ENCODE peak calls at places on chromosomes 5 and 9, in eight cellular contexts. One of them, this sample, is unnamed.

GRCh38 chr9:132584616-132585560 is 2.5 kb downstream of the BARHL1 start:
- DNase-seq in vagina: no peak
- DNase-seq in H1: no peak
- DNase-seq in HL-60: no peak
- DNase-seq in sigmoid colon: no peak
- DNase-seq in stomach: no peak
- DNase-seq in K562: no peak
- DNase-seq in transverse colon: no peak
- DNase-seq in this sample: no peak

GRCh38 chr9:5562806-5563416 is 52.6 kb downstream of the PDCD1LG2 start:
- DNase-seq in sigmoid colon: no peak
- DNase-seq in transverse colon: no peak
- DNase-seq in stomach: no peak
- DNase-seq in H1: no peak
- DNase-seq in HL-60: no peak
- DNase-seq in vagina: no peak
- DNase-seq in K562: no peak
- DNase-seq in this sample: no peak

GRCh38 chr9:32350682-32351081 is 33.8 kb upstream of the ACO1 start:
- DNase-seq in stomach: no peak
- DNase-seq in HL-60: no peak
- DNase-seq in vagina: no peak
- DNase-seq in K562: no peak
- DNase-seq in sigmoid colon: no peak
- DNase-seq in H1: no peak
- DNase-seq in transverse colon: no peak
- DNase-seq in this sample: no peak

GRCh38 chr5:106587-106986 is 14.6 kb downstream of the PLEKHG4B start:
- DNase-seq in sigmoid colon: no peak
- DNase-seq in H1: no peak
- DNase-seq in stomach: no peak
- DNase-seq in vagina: no peak
- DNase-seq in K562: no peak
- DNase-seq in transverse colon: no peak
- DNase-seq in HL-60: no peak
- DNase-seq in this sample: no peak

GRCh38 chr5:32908646-32909045 is 197.5 kb downstream of the NPR3 start:
- DNase-seq in stomach: no peak
- DNase-seq in K562: no peak
- DNase-seq in H1: no peak
- DNase-seq in sigmoid colon: no peak
- DNase-seq in HL-60: no peak
- DNase-seq in transverse colon: no peak
- DNase-seq in vagina: no peak
- DNase-seq in this sample: no peak

GRCh38 chr9:32434892-32435291 is 50.4 kb downstream of the ACO1 start:
- DNase-seq in stomach: no peak
- DNase-seq in HL-60: no peak
- DNase-seq in K562: no peak
- DNase-seq in transverse colon: no peak
- DNase-seq in sigmoid colon: no peak
- DNase-seq in H1: no peak
- DNase-seq in vagina: no peak
- DNase-seq in this sample: no peak

GRCh38 chr5:143550985-143551630 is 147.6 kb upstream of the NR3C1 start:
- DNase-seq in H1: no peak
- DNase-seq in transverse colon: no peak
- DNase-seq in stomach: no peak
- DNase-seq in vagina: no peak
- DNase-seq in sigmoid colon: no peak
- DNase-seq in K562: no peak
- DNase-seq in HL-60: no peak
- DNase-seq in this sample: no peak

GRCh38 chr5:148255456-148255855 is 13.1 kb upstream of the SPINK13 start:
- DNase-seq in HL-60: no peak
- DNase-seq in H1: no peak
- DNase-seq in stomach: no peak
- DNase-seq in sigmoid colon: no peak
- DNase-seq in K562: no peak
- DNase-seq in transverse colon: no peak
- DNase-seq in vagina: no peak
- DNase-seq in this sample: no peak

DNA sequence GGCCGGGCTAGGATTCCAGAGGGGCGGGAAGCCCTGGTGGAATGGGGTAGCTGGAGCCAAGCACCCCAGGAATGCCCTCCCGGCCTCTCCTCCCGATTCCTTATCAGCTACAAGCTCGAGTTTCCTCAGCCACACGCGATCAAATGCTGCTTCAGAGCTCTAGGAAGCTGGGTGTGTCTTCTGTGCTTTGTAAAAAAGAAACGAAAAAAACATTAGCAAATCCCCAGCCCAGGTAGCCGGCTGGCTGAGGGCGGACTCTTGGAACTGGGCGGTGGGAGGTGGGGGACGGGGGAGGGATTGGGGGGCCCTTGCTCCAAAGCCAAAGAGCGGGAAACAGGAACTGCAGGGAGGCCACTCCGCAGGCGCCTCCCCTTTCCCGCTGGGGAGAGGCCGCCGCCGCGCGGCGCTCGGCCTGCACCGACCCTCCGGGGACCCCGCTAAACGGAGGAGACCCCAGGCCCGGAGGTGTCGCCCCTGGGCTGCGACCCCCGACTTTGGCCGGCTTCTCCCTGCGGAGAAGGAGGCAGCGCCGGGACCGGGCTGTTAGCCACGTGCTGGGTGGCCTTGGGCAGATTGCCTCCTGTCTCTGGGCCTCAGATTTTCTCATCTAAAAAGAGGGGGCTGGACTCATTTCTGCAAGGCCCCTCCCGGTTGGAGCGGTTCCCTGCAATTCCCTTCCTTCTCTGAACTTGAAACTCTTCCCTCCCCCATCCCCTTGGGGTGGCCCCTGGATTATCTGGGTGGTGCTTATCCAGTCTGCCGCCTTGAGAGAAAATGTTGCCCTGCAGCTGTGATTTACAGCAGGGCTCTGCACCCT is 40.9 kb upstream of the FABP6 start:
- DNase-seq in K562: peak
- DNase-seq in stomach: peak
- DNase-seq in sigmoid colon: peak
- DNase-seq in transverse colon: peak
- DNase-seq in vagina: no peak
- DNase-seq in HL-60: no peak
- DNase-seq in H1: peak
- DNase-seq in this sample: peak
- TF ChIP-seq CTCF in K562: no peak
- TF ChIP-seq CTCF in stomach: no peak
- TF ChIP-seq CTCF in sigmoid colon: no peak
- TF ChIP-seq CTCF in transverse colon: no peak
- TF ChIP-seq CTCF in vagina: no peak
- TF ChIP-seq CTCF in HL-60: no peak
- TF ChIP-seq CTCF in H1: no peak
- TF ChIP-seq CTCF in this sample: no peak

GRCh38 chr5:58542709-58543108 is 40.2 kb upstream of the RAB3C start:
- DNase-seq in K562: no peak
- DNase-seq in stomach: no peak
- DNase-seq in HL-60: no peak
- DNase-seq in transverse colon: no peak
- DNase-seq in sigmoid colon: no peak
- DNase-seq in H1: no peak
- DNase-seq in vagina: no peak
- DNase-seq in this sample: no peak
- H3K27ac ChIP-seq in K562: no peak
- H3K27ac ChIP-seq in stomach: no peak
- H3K27ac ChIP-seq in HL-60: peak
- H3K27ac ChIP-seq in transverse colon: no peak
- H3K27ac ChIP-seq in sigmoid colon: no peak
- H3K27ac ChIP-seq in H1: no peak
- H3K27ac ChIP-seq in vagina: no peak
- H3K27ac ChIP-seq in this sample: no peak

DNA sequence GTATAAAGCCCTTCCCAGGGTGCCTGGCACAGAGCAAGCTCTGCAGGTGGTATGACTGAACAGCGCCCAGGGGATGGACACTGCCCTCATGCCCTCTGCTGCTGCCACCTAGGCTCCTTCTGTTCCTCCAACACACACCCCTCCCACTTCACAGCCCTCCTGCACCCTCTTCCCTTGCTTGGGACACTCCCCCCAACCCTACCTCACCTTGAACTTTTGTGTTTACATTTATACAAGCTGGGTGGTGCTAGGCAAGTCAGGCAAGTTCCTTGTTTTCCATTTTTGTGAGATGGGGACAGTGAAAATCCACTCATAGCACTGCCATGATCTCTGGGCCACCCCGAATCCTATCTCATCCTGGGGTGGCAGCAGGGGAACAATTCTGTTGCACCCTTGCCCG is 18.8 kb upstream of the CORO2A start:
- DNase-seq in transverse colon: no peak
- DNase-seq in H1: no peak
- DNase-seq in K562: no peak
- DNase-seq in sigmoid colon: no peak
- DNase-seq in stomach: no peak
- DNase-seq in HL-60: no peak
- DNase-seq in vagina: no peak
- DNase-seq in this sample: no peak
- TF ChIP-seq POLR2AphosphoS5 in transverse colon: no peak
- TF ChIP-seq POLR2AphosphoS5 in H1: no peak
- TF ChIP-seq POLR2AphosphoS5 in K562: no peak
- TF ChIP-seq POLR2AphosphoS5 in sigmoid colon: no peak
- TF ChIP-seq POLR2AphosphoS5 in stomach: no peak
- TF ChIP-seq POLR2AphosphoS5 in HL-60: no peak
- TF ChIP-seq POLR2AphosphoS5 in vagina: no peak
- TF ChIP-seq POLR2AphosphoS5 in this sample: no peak

DNA sequence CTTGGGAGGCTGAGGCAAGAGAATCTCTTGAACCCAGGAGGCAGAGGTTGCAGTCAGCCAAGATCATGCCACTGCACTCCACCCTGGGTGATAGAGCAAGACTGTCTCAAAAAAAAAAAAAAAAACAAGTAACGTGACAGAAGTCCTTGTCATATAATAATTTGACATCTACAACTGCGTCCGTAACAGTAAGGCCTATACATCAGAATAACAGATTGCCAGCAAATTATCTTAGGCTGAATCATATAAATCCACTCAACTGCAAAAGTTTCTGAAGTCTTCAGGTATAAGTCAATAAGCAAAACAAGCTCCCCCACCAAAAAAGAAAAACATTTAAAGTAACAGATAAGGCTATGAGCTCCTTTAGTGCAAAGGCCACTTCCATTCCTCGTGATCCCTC is 3.3 kb downstream of the MAPKAP1 start:
- DNase-seq in vagina: no peak
- DNase-seq in K562: no peak
- DNase-seq in H1: no peak
- DNase-seq in sigmoid colon: no peak
- DNase-seq in HL-60: no peak
- DNase-seq in transverse colon: no peak
- DNase-seq in stomach: no peak
- DNase-seq in this sample: no peak
- TF ChIP-seq CTCF in vagina: no peak
- TF ChIP-seq CTCF in K562: no peak
- TF ChIP-seq CTCF in H1: no peak
- TF ChIP-seq CTCF in sigmoid colon: no peak
- TF ChIP-seq CTCF in HL-60: no peak
- TF ChIP-seq CTCF in transverse colon: no peak
- TF ChIP-seq CTCF in stomach: no peak
- TF ChIP-seq CTCF in this sample: no peak

This sample was measured in spleen.